ENCODE peak calls at places on chromosomes 16 and 17, in five cellular contexts. J is GF-D8, I is iPS DF 19.7, Y is nephron progenitor cell, M is NCI-H1930. T is an unnamed sample.

GRCh38 chr17:46010597-46011186 is 11.6 kb downstream of the STH start:
- DNase-seq in J (no peak), I (no peak), Y (no peak), M (no peak), T (no peak)

GRCh38 chr16:27972500-27972899 is 91.0 kb downstream of the GSG1L start:
- DNase-seq in J (peak; percentile 29), I (peak; percentile 23), Y (peak; percentile 30), M (no peak), T (no peak)

GRCh38 chr16:20001856-20002707 is 71.6 kb downstream of the GPR139 start:
- DNase-seq in J (no peak), I (no peak), Y (no peak), M (no peak), T (no peak)

GRCh38 chr16:12295395-12295794 is 318.9 kb downstream of the SNX29 start:
- DNase-seq in J (no peak), I (no peak), Y (no peak), M (no peak), T (no peak)

GRCh38 chr17:9544221-9544620 is 31.4 kb downstream of the STX8 start:
- DNase-seq in J (no peak), I (no peak), Y (peak; percentile 9), M (no peak), T (no peak)

GRCh38 chr16:81612351-81613170 is 166.5 kb upstream of the PLCG2 start:
- DNase-seq in J (no peak), I (no peak), Y (no peak), M (no peak), T (peak; percentile 97)

GRCh38 chr17:21039839-21040575 is 2.8 kb downstream of the USP22 start:
- DNase-seq in J (no peak), I (no peak), Y (no peak), M (no peak), T (no peak)

GRCh38 chr17:27970587-27970986 is 71.9 kb upstream of the NLK start:
- DNase-seq in J (no peak), I (no peak), Y (no peak), M (no peak), T (no peak)

GRCh38 chr16:619476-620100 is 11.2 kb upstream of the WFIKKN1 start:
- DNase-seq in J (no peak), I (no peak), Y (no peak), M (no peak), T (no peak)

GRCh38 chr16:56389554-56389953 is 35.8 kb downstream of the AMFR start:
- DNase-seq in J (no peak), I (no peak), Y (no peak), M (no peak), T (no peak)

GRCh38 chr17:69764137-69764536 is 310.9 kb upstream of the KCNJ16 start:
- DNase-seq in J (no peak), I (no peak), Y (no peak), M (no peak), T (no peak)

GRCh38 chr17:48929812-48930165 is 14.9 kb downstream of the SNF8 start:
- DNase-seq in J (no peak), I (no peak), Y (no peak), M (no peak), T (no peak)

GRCh38 chr16:14334366-14335105 is 263.4 kb downstream of the MRTFB start:
- DNase-seq in J (no peak), I (no peak), Y (no peak), M (no peak), T (no peak)

T was measured in pulmonary artery endothelial cell.